ENCODE peak calls at places on chromosomes 6 and 20, in eight cellular contexts. One of them, this sample, is unnamed.

GRCh38 chr6:7154341-7155139 is 46.8 kb downstream of the RREB1 start:
- DNase-seq in fibroblast of lung: no peak
- DNase-seq in heart left ventricle: no peak
- DNase-seq in ovary: no peak
- DNase-seq in suprapubic skin: no peak
- DNase-seq in HCT116: no peak
- DNase-seq in keratinocyte: no peak
- DNase-seq in CD8-positive, alpha-beta memory T cell: no peak
- DNase-seq in this sample: no peak

GRCh38 chr20:7406671-7407070 is 533.6 kb downstream of the HAO1 start:
- DNase-seq in fibroblast of lung: no peak
- DNase-seq in heart left ventricle: no peak
- DNase-seq in ovary: no peak
- DNase-seq in suprapubic skin: no peak
- DNase-seq in HCT116: no peak
- DNase-seq in keratinocyte: no peak
- DNase-seq in CD8-positive, alpha-beta memory T cell: no peak
- DNase-seq in this sample: no peak

GRCh38 chr20:63772781-63773520 is 33.4 kb downstream of the SLC2A4RG start:
- DNase-seq in fibroblast of lung: no peak
- DNase-seq in heart left ventricle: no peak
- DNase-seq in ovary: peak
- DNase-seq in suprapubic skin: no peak
- DNase-seq in HCT116: no peak
- DNase-seq in keratinocyte: no peak
- DNase-seq in CD8-positive, alpha-beta memory T cell: no peak
- DNase-seq in this sample: no peak

GRCh38 chr6:156423829-156424228 is 353.3 kb upstream of the ARID1B start:
- DNase-seq in fibroblast of lung: no peak
- DNase-seq in heart left ventricle: no peak
- DNase-seq in ovary: no peak
- DNase-seq in suprapubic skin: no peak
- DNase-seq in HCT116: no peak
- DNase-seq in keratinocyte: no peak
- DNase-seq in CD8-positive, alpha-beta memory T cell: no peak
- DNase-seq in this sample: no peak

GRCh38 chr20:62409935-62410741 is 3.1 kb upstream of the CABLES2 start:
- DNase-seq in fibroblast of lung: peak
- DNase-seq in heart left ventricle: no peak
- DNase-seq in ovary: peak
- DNase-seq in suprapubic skin: no peak
- DNase-seq in HCT116: no peak
- DNase-seq in keratinocyte: no peak
- DNase-seq in CD8-positive, alpha-beta memory T cell: peak
- DNase-seq in this sample: peak

GRCh38 chr6:125798734-125799510 is 8.2 kb downstream of the NCOA7 start:
- DNase-seq in fibroblast of lung: peak
- DNase-seq in heart left ventricle: no peak
- DNase-seq in ovary: no peak
- DNase-seq in suprapubic skin: no peak
- DNase-seq in HCT116: no peak
- DNase-seq in keratinocyte: no peak
- DNase-seq in CD8-positive, alpha-beta memory T cell: no peak
- DNase-seq in this sample: no peak

GRCh38 chr20:37275125-37275524 is 13.5 kb upstream of the GHRH start:
- DNase-seq in fibroblast of lung: no peak
- DNase-seq in heart left ventricle: no peak
- DNase-seq in ovary: no peak
- DNase-seq in suprapubic skin: no peak
- DNase-seq in HCT116: no peak
- DNase-seq in keratinocyte: no peak
- DNase-seq in CD8-positive, alpha-beta memory T cell: no peak
- DNase-seq in this sample: no peak

GRCh38 chr6:42498473-42499128 is 46.9 kb upstream of the TRERF1 start:
- DNase-seq in fibroblast of lung: no peak
- DNase-seq in heart left ventricle: no peak
- DNase-seq in ovary: no peak
- DNase-seq in suprapubic skin: no peak
- DNase-seq in HCT116: no peak
- DNase-seq in keratinocyte: no peak
- DNase-seq in CD8-positive, alpha-beta memory T cell: no peak
- DNase-seq in this sample: no peak

GRCh38 chr20:37552415-37552814 is 24.7 kb upstream of the BLCAP start:
- DNase-seq in fibroblast of lung: peak
- DNase-seq in heart left ventricle: no peak
- DNase-seq in ovary: no peak
- DNase-seq in suprapubic skin: no peak
- DNase-seq in HCT116: no peak
- DNase-seq in keratinocyte: no peak
- DNase-seq in CD8-positive, alpha-beta memory T cell: no peak
- DNase-seq in this sample: no peak

GRCh38 chr20:37131486-37131885 is 35.7 kb upstream of the RBL1 start:
- DNase-seq in fibroblast of lung: no peak
- DNase-seq in heart left ventricle: no peak
- DNase-seq in ovary: no peak
- DNase-seq in suprapubic skin: no peak
- DNase-seq in HCT116: no peak
- DNase-seq in keratinocyte: no peak
- DNase-seq in CD8-positive, alpha-beta memory T cell: no peak
- DNase-seq in this sample: no peak

GRCh38 chr6:170221052-170221752 is 69.7 kb downstream of the DLL1 start:
- DNase-seq in fibroblast of lung: no peak
- DNase-seq in heart left ventricle: no peak
- DNase-seq in ovary: no peak
- DNase-seq in suprapubic skin: peak
- DNase-seq in HCT116: no peak
- DNase-seq in keratinocyte: no peak
- DNase-seq in CD8-positive, alpha-beta memory T cell: peak
- DNase-seq in this sample: no peak

GRCh38 chr6:37871616-37872384 is 52.3 kb downstream of the ZFAND3 start:
- DNase-seq in fibroblast of lung: no peak
- DNase-seq in heart left ventricle: no peak
- DNase-seq in ovary: no peak
- DNase-seq in suprapubic skin: no peak
- DNase-seq in HCT116: no peak
- DNase-seq in keratinocyte: no peak
- DNase-seq in CD8-positive, alpha-beta memory T cell: no peak
- DNase-seq in this sample: no peak

GRCh38 chr6:152170702-152171667 is 363.5 kb downstream of the ESR1 start:
- DNase-seq in fibroblast of lung: peak
- DNase-seq in heart left ventricle: no peak
- DNase-seq in ovary: no peak
- DNase-seq in suprapubic skin: no peak
- DNase-seq in HCT116: no peak
- DNase-seq in keratinocyte: no peak
- DNase-seq in CD8-positive, alpha-beta memory T cell: peak
- DNase-seq in this sample: no peak

GRCh38 chr20:62952373-62953166 is at the start of gene SLC17A9:
- DNase-seq in fibroblast of lung: peak
- DNase-seq in heart left ventricle: peak
- DNase-seq in ovary: peak
- DNase-seq in suprapubic skin: peak
- DNase-seq in HCT116: peak
- DNase-seq in keratinocyte: no peak
- DNase-seq in CD8-positive, alpha-beta memory T cell: peak
- DNase-seq in this sample: no peak

GRCh38 chr6:19697744-19698290 is 139.4 kb upstream of the ID4 start:
- DNase-seq in fibroblast of lung: peak
- DNase-seq in heart left ventricle: no peak
- DNase-seq in ovary: no peak
- DNase-seq in suprapubic skin: no peak
- DNase-seq in HCT116: no peak
- DNase-seq in keratinocyte: no peak
- DNase-seq in CD8-positive, alpha-beta memory T cell: no peak
- DNase-seq in this sample: no peak

GRCh38 chr20:44752099-44752931 is 6.7 kb downstream of the KCNK15 start:
- DNase-seq in fibroblast of lung: no peak
- DNase-seq in heart left ventricle: no peak
- DNase-seq in ovary: no peak
- DNase-seq in suprapubic skin: no peak
- DNase-seq in HCT116: no peak
- DNase-seq in keratinocyte: no peak
- DNase-seq in CD8-positive, alpha-beta memory T cell: no peak
- DNase-seq in this sample: no peak

GRCh38 chr6:40918035-40918651 is 120.9 kb downstream of the UNC5CL start:
- DNase-seq in fibroblast of lung: no peak
- DNase-seq in heart left ventricle: no peak
- DNase-seq in ovary: no peak
- DNase-seq in suprapubic skin: no peak
- DNase-seq in HCT116: no peak
- DNase-seq in keratinocyte: no peak
- DNase-seq in CD8-positive, alpha-beta memory T cell: no peak
- DNase-seq in this sample: no peak

GRCh38 chr6:69865126-69865525 is 1.2 kb upstream of the COL19A1 start:
- DNase-seq in fibroblast of lung: peak
- DNase-seq in heart left ventricle: no peak
- DNase-seq in ovary: no peak
- DNase-seq in suprapubic skin: no peak
- DNase-seq in HCT116: no peak
- DNase-seq in keratinocyte: no peak
- DNase-seq in CD8-positive, alpha-beta memory T cell: no peak
- DNase-seq in this sample: no peak

GRCh38 chr20:50230871-50231270 is 40.2 kb downstream of the CEBPB start:
- DNase-seq in fibroblast of lung: no peak
- DNase-seq in heart left ventricle: no peak
- DNase-seq in ovary: no peak
- DNase-seq in suprapubic skin: no peak
- DNase-seq in HCT116: no peak
- DNase-seq in keratinocyte: no peak
- DNase-seq in CD8-positive, alpha-beta memory T cell: no peak
- DNase-seq in this sample: no peak

GRCh38 chr20:10671850-10672578 is 1.8 kb downstream of the JAG1 start:
- DNase-seq in fibroblast of lung: peak
- DNase-seq in heart left ventricle: peak
- DNase-seq in ovary: peak
- DNase-seq in suprapubic skin: peak
- DNase-seq in HCT116: no peak
- DNase-seq in keratinocyte: no peak
- DNase-seq in CD8-positive, alpha-beta memory T cell: no peak
- DNase-seq in this sample: peak

GRCh38 chr6:167161895-167162467 is 4.2 kb upstream of the GPR31 start:
- DNase-seq in fibroblast of lung: peak
- DNase-seq in heart left ventricle: no peak
- DNase-seq in ovary: no peak
- DNase-seq in suprapubic skin: no peak
- DNase-seq in HCT116: no peak
- DNase-seq in keratinocyte: no peak
- DNase-seq in CD8-positive, alpha-beta memory T cell: no peak
- DNase-seq in this sample: no peak

GRCh38 chr6:126812651-126813050 is 305.8 kb upstream of the RSPO3 start:
- DNase-seq in fibroblast of lung: peak
- DNase-seq in heart left ventricle: no peak
- DNase-seq in ovary: no peak
- DNase-seq in suprapubic skin: no peak
- DNase-seq in HCT116: no peak
- DNase-seq in keratinocyte: no peak
- DNase-seq in CD8-positive, alpha-beta memory T cell: no peak
- DNase-seq in this sample: no peak

GRCh38 chr6:34332255-34333198 is 59.9 kb downstream of the NUDT3 start:
- DNase-seq in fibroblast of lung: no peak
- DNase-seq in heart left ventricle: no peak
- DNase-seq in ovary: no peak
- DNase-seq in suprapubic skin: no peak
- DNase-seq in HCT116: no peak
- DNase-seq in keratinocyte: no peak
- DNase-seq in CD8-positive, alpha-beta memory T cell: no peak
- DNase-seq in this sample: no peak

DNA sequence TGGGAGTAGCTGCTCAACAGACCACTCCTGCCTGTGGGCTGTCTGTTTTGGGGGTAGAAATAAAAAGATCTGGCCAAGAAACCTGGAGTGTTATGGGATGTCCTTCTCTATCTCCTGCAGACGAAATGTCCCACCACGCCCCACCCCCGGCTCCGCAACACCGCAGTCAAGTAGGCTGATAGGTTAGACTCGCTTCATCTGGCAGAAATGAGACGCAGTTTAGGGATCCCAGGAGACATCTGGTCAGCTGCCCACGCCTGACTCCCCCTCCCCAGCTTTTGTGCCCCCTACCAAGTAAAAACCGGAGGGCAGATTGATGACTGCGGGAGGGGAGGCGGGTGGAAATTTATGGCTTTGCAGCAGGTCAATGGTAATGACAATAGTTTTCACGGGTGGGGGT is 25.9 kb downstream of the PMEPA1 start:
- DNase-seq in fibroblast of lung: no peak
- DNase-seq in heart left ventricle: no peak
- DNase-seq in ovary: no peak
- DNase-seq in suprapubic skin: no peak
- DNase-seq in HCT116: no peak
- DNase-seq in keratinocyte: no peak
- DNase-seq in CD8-positive, alpha-beta memory T cell: no peak
- DNase-seq in this sample: no peak
- H3K4me3 ChIP-seq in fibroblast of lung: no peak
- H3K4me3 ChIP-seq in heart left ventricle: no peak
- H3K4me3 ChIP-seq in ovary: no peak
- H3K4me3 ChIP-seq in suprapubic skin: no peak
- H3K4me3 ChIP-seq in HCT116: no peak
- H3K4me3 ChIP-seq in keratinocyte: no peak
- H3K4me3 ChIP-seq in CD8-positive, alpha-beta memory T cell: no peak
- H3K4me3 ChIP-seq in this sample: no peak

DNA sequence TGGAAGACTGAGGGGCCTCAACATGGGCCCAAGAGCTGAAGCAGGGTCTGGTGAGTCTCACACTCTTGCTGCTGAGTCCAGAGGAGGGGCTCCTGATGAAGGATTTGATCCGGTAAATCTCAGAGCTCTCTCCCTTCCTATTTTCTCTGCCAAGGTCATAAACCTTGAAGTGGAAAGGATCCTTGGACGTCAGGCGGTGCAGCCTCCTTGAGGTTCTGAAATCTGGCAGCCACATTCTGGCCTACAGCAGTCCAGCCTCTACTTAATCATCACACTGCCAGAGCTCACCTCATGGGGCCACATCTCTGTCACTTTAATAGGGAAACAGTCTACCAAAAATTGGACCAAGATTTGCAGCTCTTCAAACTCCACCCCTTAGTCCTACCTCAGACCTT is 24.0 kb downstream of the ACSS1 start:
- DNase-seq in fibroblast of lung: no peak
- DNase-seq in heart left ventricle: no peak
- DNase-seq in ovary: no peak
- DNase-seq in suprapubic skin: no peak
- DNase-seq in HCT116: no peak
- DNase-seq in keratinocyte: no peak
- DNase-seq in CD8-positive, alpha-beta memory T cell: no peak
- DNase-seq in this sample: no peak
- H3K27ac ChIP-seq in fibroblast of lung: no peak
- H3K27ac ChIP-seq in heart left ventricle: peak
- H3K27ac ChIP-seq in ovary: peak
- H3K27ac ChIP-seq in suprapubic skin: peak
- H3K27ac ChIP-seq in HCT116: no peak
- H3K27ac ChIP-seq in keratinocyte: no peak
- H3K27ac ChIP-seq in CD8-positive, alpha-beta memory T cell: no peak
- H3K27ac ChIP-seq in this sample: peak

GRCh38 chr6:111461860-111462259 is 21.2 kb downstream of the REV3L start:
- DNase-seq in fibroblast of lung: no peak
- DNase-seq in heart left ventricle: no peak
- DNase-seq in ovary: no peak
- DNase-seq in suprapubic skin: no peak
- DNase-seq in HCT116: no peak
- DNase-seq in keratinocyte: no peak
- DNase-seq in CD8-positive, alpha-beta memory T cell: no peak
- DNase-seq in this sample: no peak
- H3K4me3 ChIP-seq in fibroblast of lung: peak
- H3K4me3 ChIP-seq in heart left ventricle: no peak
- H3K4me3 ChIP-seq in ovary: no peak
- H3K4me3 ChIP-seq in suprapubic skin: no peak
- H3K4me3 ChIP-seq in HCT116: no peak
- H3K4me3 ChIP-seq in keratinocyte: no peak
- H3K4me3 ChIP-seq in CD8-positive, alpha-beta memory T cell: peak
- H3K4me3 ChIP-seq in this sample: no peak

GRCh38 chr20:38798266-38798665 is 7.2 kb upstream of the PPP1R16B start:
- DNase-seq in fibroblast of lung: no peak
- DNase-seq in heart left ventricle: no peak
- DNase-seq in ovary: no peak
- DNase-seq in suprapubic skin: no peak
- DNase-seq in HCT116: no peak
- DNase-seq in keratinocyte: no peak
- DNase-seq in CD8-positive, alpha-beta memory T cell: no peak
- DNase-seq in this sample: no peak
- H3K27ac ChIP-seq in fibroblast of lung: no peak
- H3K27ac ChIP-seq in heart left ventricle: no peak
- H3K27ac ChIP-seq in ovary: no peak
- H3K27ac ChIP-seq in suprapubic skin: no peak
- H3K27ac ChIP-seq in HCT116: no peak
- H3K27ac ChIP-seq in keratinocyte: no peak
- H3K27ac ChIP-seq in CD8-positive, alpha-beta memory T cell: no peak
- H3K27ac ChIP-seq in this sample: no peak